ENCODE peak calls at places on chromosomes 2 and 18, in four cellular contexts. P is bronchial epithelial cell, C is islet precursor cell, S is CD14-positive monocyte. X is an unnamed sample.

GRCh38 chr2:199977984-199978415 is 22.6 kb downstream of the MAIP1 start:
- DNase-seq in C (peak), P (peak), S (no peak), X (peak)

GRCh38 chr18:76604642-76605240 is 109.7 kb upstream of the ZNF516 start:
- DNase-seq in S (no peak), C (no peak), P (peak), X (peak)

GRCh38 chr2:19611491-19612332 is 253.3 kb upstream of the OSR1 start:
- DNase-seq in S (no peak), C (no peak), P (peak), X (peak)

GRCh38 chr2:226286916-226287315 is 512.7 kb downstream of the IRS1 start:
- DNase-seq in P (no peak), C (no peak), S (no peak), X (no peak)

GRCh38 chr2:207133862-207134519 is 31.8 kb downstream of the KLF7 start:
- DNase-seq in C (peak), P (peak), S (no peak), X (peak)

GRCh38 chr2:127193948-127194267 is 26.2 kb downstream of the CYP27C1 start:
- DNase-seq in C (no peak), P (no peak), S (no peak), X (no peak)

GRCh38 chr2:203280428-203281064 is 41.7 kb downstream of the CYP20A1 start:
- DNase-seq in C (no peak), S (no peak), P (no peak), X (no peak)

GRCh38 chr2:219254590-219255219 is 987 bp upstream of the TUBA4A start:
- DNase-seq in P (no peak), C (no peak), S (peak), X (no peak)

GRCh38 chr2:106579750-106580197 is 92.6 kb downstream of the CD8B2 start:
- DNase-seq in P (no peak), S (no peak), C (no peak), X (no peak)

GRCh38 chr2:149161481-149162225 is 123.2 kb downstream of the LYPD6B start:
- DNase-seq in S (peak), C (peak), P (no peak), X (no peak)

GRCh38 chr2:142803158-142803557 is 74.3 kb upstream of the KYNU start:
- DNase-seq in C (no peak), S (no peak), P (no peak), X (no peak)

GRCh38 chr2:67008114-67008513 is 389.0 kb upstream of the ETAA1 start:
- DNase-seq in C (no peak), S (no peak), P (no peak), X (no peak)

GRCh38 chr2:215784371-215784783 is 229.0 kb downstream of the MREG start:
- DNase-seq in P (no peak), S (no peak), C (no peak), X (no peak)

GRCh38 chr2:166373105-166373504 is 2.6 kb downstream of the SCN9A start:
- DNase-seq in S (no peak), C (no peak), P (no peak), X (no peak)

GRCh38 chr18:11392974-11393373 is 216.4 kb upstream of the SLC35G4 start:
- DNase-seq in S (no peak), C (no peak), P (no peak), X (no peak)

GRCh38 chr2:72895759-72896281 is 8.6 kb downstream of the SPR start:
- DNase-seq in S (no peak), C (no peak), P (peak), X (no peak)

GRCh38 chr2:144834954-144835633 is 315.2 kb upstream of the ZEB2 start:
- DNase-seq in P (peak), C (peak), S (no peak), X (no peak)